ENCODE peak calls at places on chromosomes 4 and X, in four cellular contexts. F is fibroblast of the aortic adventitia, P is NCI-H1694, X is adrenal gland. Q is an unnamed sample.

GRCh38 chr4:4763815-4764202 is 95.7 kb upstream of the MSX1 start:
- DNase-seq in F (no peak), P (no peak), X (no peak), Q (no peak)

GRCh38 chr4:108685036-108685686 is 34.8 kb downstream of the OSTC start:
- DNase-seq in F (peak; percentile 7), P (no peak), X (no peak), Q (no peak)

GRCh38 chr4:96986800-96987199 is 1146.9 kb downstream of the PDHA2 start:
- DNase-seq in F (no peak), P (no peak), X (no peak), Q (no peak)

GRCh38 chr4:112916868-112917267 is 132.6 kb upstream of the ANK2 start:
- DNase-seq in F (peak; percentile 51), P (no peak), X (no peak), Q (no peak)

GRCh38 chr4:74794341-74794801 is at the start of gene BTC:
- DNase-seq in F (peak; percentile 7), P (no peak), X (peak; percentile 23), Q (peak; percentile 78)

GRCh38 chrX:109845996-109846395 is 112.9 kb upstream of the ACSL4 start:
- DNase-seq in F (no peak), P (no peak), X (no peak), Q (no peak)

GRCh38 chr4:144709793-144710525 is 64.0 kb downstream of the HHIP start:
- DNase-seq in F (peak; percentile 86), P (no peak), X (no peak), Q (no peak)

GRCh38 chr4:144463896-144464295 is 182.1 kb upstream of the HHIP start:
- DNase-seq in F (no peak), P (no peak), X (no peak), Q (no peak)

GRCh38 chrX:149641832-149642231 is 10.2 kb upstream of the TMEM185A start:
- DNase-seq in F (peak; percentile 64), P (no peak), X (no peak), Q (no peak)

GRCh38 chr4:184417802-184418511 is 56.4 kb downstream of the IRF2 start:
- DNase-seq in F (peak; percentile 72), P (no peak), X (no peak), Q (no peak)

GRCh38 chr4:140286503-140286902 is 86.9 kb upstream of the SCOC start:
- DNase-seq in F (no peak), P (peak; percentile 89), X (peak; percentile 78), Q (no peak)

GRCh38 chr4:159341486-159341885 is 238.6 kb downstream of the RAPGEF2 start:
- DNase-seq in F (peak; percentile 26), P (no peak), X (no peak), Q (no peak)

GRCh38 chr4:68256284-68256683 is 10.8 kb upstream of the TMPRSS11B start:
- DNase-seq in F (no peak), P (no peak), X (no peak), Q (no peak)